ENCODE peak calls at places on chromosome 22, in five cellular contexts. O is fibroblast of gingiva, Y is lung, C is HEK293T, G is hepatocyte. E is an unnamed sample.

GRCh38 chr22:48718818-48719500 is 1108.7 kb downstream of the BRD1 start:
- DNase-seq in O (no peak), Y (no peak), C (no peak), G (no peak), E (no peak)

GRCh38 chr22:28345304-28345703 is 334.3 kb downstream of the TTC28 start:
- DNase-seq in O (peak), Y (no peak), C (no peak), G (no peak), E (no peak)

GRCh38 chr22:23237201-23237798 is 57.0 kb downstream of the BCR start:
- DNase-seq in O (no peak), Y (no peak), C (no peak), G (peak), E (no peak)

GRCh38 chr22:26763633-26764295 is 106.4 kb downstream of the MIAT start:
- DNase-seq in O (peak), Y (no peak), C (no peak), G (peak), E (no peak)

GRCh38 chr22:32413715-32414114 is 1.7 kb upstream of the RTCB start:
- DNase-seq in O (no peak), Y (no peak), C (peak), G (no peak), E (peak)

GRCh38 chr22:46625113-46625842 is 5.1 kb downstream of the GRAMD4 start:
- DNase-seq in O (no peak), Y (no peak), C (no peak), G (no peak), E (no peak)

GRCh38 chr22:50529416-50530279 is at the start of gene TYMP:
- DNase-seq in O (no peak), Y (peak), C (no peak), G (peak), E (no peak)

GRCh38 chr22:38191746-38192474 is 9.9 kb upstream of the MAFF start:
- DNase-seq in O (no peak), Y (no peak), C (no peak), G (peak), E (no peak)

GRCh38 chr22:22721681-22722309 is 77.4 kb downstream of the GGTLC2 start:
- DNase-seq in O (peak), Y (no peak), C (no peak), G (peak), E (no peak)

GRCh38 chr22:29002603-29003002 is 59.0 kb downstream of the C22orf31 start:
- DNase-seq in O (no peak), Y (no peak), C (no peak), G (no peak), E (no peak)

GRCh38 chr22:30287626-30288413 is 1.5 kb downstream of the CASTOR1 start:
- DNase-seq in O (peak), Y (peak), C (peak), G (peak), E (peak)

GRCh38 chr22:41752011-41752975 is 48.2 kb upstream of the CCDC134 start:
- DNase-seq in O (no peak), Y (no peak), C (no peak), G (no peak), E (no peak)

GRCh38 chr22:17726561-17727243 is 47.6 kb downstream of the BID start:
- DNase-seq in O (peak), Y (no peak), C (no peak), G (no peak), E (no peak)

GRCh38 chr22:35335468-35335867 is 35.8 kb downstream of the TOM1 start:
- DNase-seq in O (no peak), Y (no peak), C (no peak), G (no peak), E (no peak)

GRCh38 chr22:26617251-26618199 is at the start of gene CRYBB1:
- DNase-seq in O (peak), Y (no peak), C (no peak), G (no peak), E (no peak)

GRCh38 chr22:45781941-45782340 is 110.3 kb downstream of the ATXN10 start:
- DNase-seq in O (no peak), Y (no peak), C (no peak), G (no peak), E (no peak)

GRCh38 chr22:35023692-35024363 is 42.1 kb upstream of the ISX start:
- DNase-seq in O (no peak), Y (peak), C (peak), G (peak), E (peak)

E was measured in HT-29.